ENCODE peak calls at places on chromosomes 3 and 15, in nine cellular contexts. One of them, this sample, is unnamed.

GRCh38 chr3:23235264-23235663 is 32.1 kb downstream of the UBE2E2 start:
- DNase-seq in naive thymus-derived CD8-positive, alpha-beta T cell: no peak
- DNase-seq in lung: no peak
- DNase-seq in activated gamma-delta T cell treated with Interleukin-2 at 50 U/mL for 16 hours: no peak
- DNase-seq in spleen: no peak
- DNase-seq in NCI-H460: no peak
- DNase-seq in colonic mucosa: no peak
- DNase-seq in effector memory CD4-positive, alpha-beta T cell: no peak
- DNase-seq in fibroblast of lung: no peak
- DNase-seq in this sample: no peak

GRCh38 chr3:126349071-126349470 is 8.1 kb downstream of the KLF15 start:
- DNase-seq in naive thymus-derived CD8-positive, alpha-beta T cell: peak; percentile 11
- DNase-seq in lung: no peak
- DNase-seq in activated gamma-delta T cell treated with Interleukin-2 at 50 U/mL for 16 hours: no peak
- DNase-seq in spleen: peak; percentile 64
- DNase-seq in NCI-H460: no peak
- DNase-seq in colonic mucosa: no peak
- DNase-seq in effector memory CD4-positive, alpha-beta T cell: no peak
- DNase-seq in fibroblast of lung: no peak
- DNase-seq in this sample: no peak

GRCh38 chr15:68314563-68314962 is 37.0 kb downstream of the FEM1B start:
- DNase-seq in naive thymus-derived CD8-positive, alpha-beta T cell: peak; percentile 13
- DNase-seq in lung: no peak
- DNase-seq in activated gamma-delta T cell treated with Interleukin-2 at 50 U/mL for 16 hours: no peak
- DNase-seq in spleen: peak; percentile 25
- DNase-seq in NCI-H460: no peak
- DNase-seq in colonic mucosa: no peak
- DNase-seq in effector memory CD4-positive, alpha-beta T cell: no peak
- DNase-seq in fibroblast of lung: peak; percentile 17
- DNase-seq in this sample: no peak

GRCh38 chr15:76150971-76151598 is 91.3 kb downstream of the TMEM266 start:
- DNase-seq in naive thymus-derived CD8-positive, alpha-beta T cell: peak; percentile 73
- DNase-seq in lung: peak; percentile 67
- DNase-seq in activated gamma-delta T cell treated with Interleukin-2 at 50 U/mL for 16 hours: peak; percentile 73
- DNase-seq in spleen: peak; percentile 90
- DNase-seq in NCI-H460: peak; percentile 58
- DNase-seq in colonic mucosa: peak; percentile 78
- DNase-seq in effector memory CD4-positive, alpha-beta T cell: peak; percentile 20
- DNase-seq in fibroblast of lung: peak; percentile 51
- DNase-seq in this sample: peak; percentile 24

GRCh38 chr15:84840741-84841429 is 23.7 kb downstream of the ALPK3 start:
- DNase-seq in naive thymus-derived CD8-positive, alpha-beta T cell: no peak
- DNase-seq in lung: peak; percentile 70
- DNase-seq in activated gamma-delta T cell treated with Interleukin-2 at 50 U/mL for 16 hours: no peak
- DNase-seq in spleen: no peak
- DNase-seq in NCI-H460: no peak
- DNase-seq in colonic mucosa: peak; percentile 58
- DNase-seq in effector memory CD4-positive, alpha-beta T cell: no peak
- DNase-seq in fibroblast of lung: peak; percentile 63
- DNase-seq in this sample: peak; percentile 40

GRCh38 chr3:159077860-159078259 is 276.0 kb downstream of the MFSD1 start:
- DNase-seq in naive thymus-derived CD8-positive, alpha-beta T cell: no peak
- DNase-seq in lung: no peak
- DNase-seq in activated gamma-delta T cell treated with Interleukin-2 at 50 U/mL for 16 hours: no peak
- DNase-seq in spleen: no peak
- DNase-seq in NCI-H460: no peak
- DNase-seq in colonic mucosa: no peak
- DNase-seq in effector memory CD4-positive, alpha-beta T cell: no peak
- DNase-seq in fibroblast of lung: peak; percentile 93
- DNase-seq in this sample: no peak

GRCh38 chr3:57062119-57062631 is 1.7 kb downstream of the SPATA12 start:
- DNase-seq in naive thymus-derived CD8-positive, alpha-beta T cell: no peak
- DNase-seq in lung: no peak
- DNase-seq in activated gamma-delta T cell treated with Interleukin-2 at 50 U/mL for 16 hours: no peak
- DNase-seq in spleen: no peak
- DNase-seq in NCI-H460: no peak
- DNase-seq in colonic mucosa: no peak
- DNase-seq in effector memory CD4-positive, alpha-beta T cell: no peak
- DNase-seq in fibroblast of lung: peak; percentile 16
- DNase-seq in this sample: no peak

GRCh38 chr15:71374607-71375352 is 259.5 kb downstream of the THSD4 start:
- DNase-seq in naive thymus-derived CD8-positive, alpha-beta T cell: no peak
- DNase-seq in lung: no peak
- DNase-seq in activated gamma-delta T cell treated with Interleukin-2 at 50 U/mL for 16 hours: no peak
- DNase-seq in spleen: no peak
- DNase-seq in NCI-H460: no peak
- DNase-seq in colonic mucosa: no peak
- DNase-seq in effector memory CD4-positive, alpha-beta T cell: no peak
- DNase-seq in fibroblast of lung: peak; percentile 87
- DNase-seq in this sample: no peak

GRCh38 chr15:37076543-37076942 is 23.8 kb downstream of the MEIS2 start:
- DNase-seq in naive thymus-derived CD8-positive, alpha-beta T cell: no peak
- DNase-seq in lung: no peak
- DNase-seq in activated gamma-delta T cell treated with Interleukin-2 at 50 U/mL for 16 hours: no peak
- DNase-seq in spleen: no peak
- DNase-seq in NCI-H460: no peak
- DNase-seq in colonic mucosa: no peak
- DNase-seq in effector memory CD4-positive, alpha-beta T cell: no peak
- DNase-seq in fibroblast of lung: peak; percentile 70
- DNase-seq in this sample: no peak

GRCh38 chr3:51530485-51530884 is 8.0 kb upstream of the RAD54L2 start:
- DNase-seq in naive thymus-derived CD8-positive, alpha-beta T cell: no peak
- DNase-seq in lung: no peak
- DNase-seq in activated gamma-delta T cell treated with Interleukin-2 at 50 U/mL for 16 hours: no peak
- DNase-seq in spleen: no peak
- DNase-seq in NCI-H460: no peak
- DNase-seq in colonic mucosa: no peak
- DNase-seq in effector memory CD4-positive, alpha-beta T cell: no peak
- DNase-seq in fibroblast of lung: peak; percentile 34
- DNase-seq in this sample: no peak

GRCh38 chr15:56964182-56964581 is 45.7 kb downstream of the TCF12 start:
- DNase-seq in naive thymus-derived CD8-positive, alpha-beta T cell: no peak
- DNase-seq in lung: no peak
- DNase-seq in activated gamma-delta T cell treated with Interleukin-2 at 50 U/mL for 16 hours: no peak
- DNase-seq in spleen: no peak
- DNase-seq in NCI-H460: no peak
- DNase-seq in colonic mucosa: no peak
- DNase-seq in effector memory CD4-positive, alpha-beta T cell: no peak
- DNase-seq in fibroblast of lung: peak; percentile 66
- DNase-seq in this sample: no peak

GRCh38 chr3:66629431-66630368 is 128.9 kb upstream of the LRIG1 start:
- DNase-seq in naive thymus-derived CD8-positive, alpha-beta T cell: no peak
- DNase-seq in lung: no peak
- DNase-seq in activated gamma-delta T cell treated with Interleukin-2 at 50 U/mL for 16 hours: no peak
- DNase-seq in spleen: no peak
- DNase-seq in NCI-H460: no peak
- DNase-seq in colonic mucosa: no peak
- DNase-seq in effector memory CD4-positive, alpha-beta T cell: no peak
- DNase-seq in fibroblast of lung: no peak
- DNase-seq in this sample: no peak

GRCh38 chr15:32923176-32923575 is 205.4 kb downstream of the GREM1 start:
- DNase-seq in naive thymus-derived CD8-positive, alpha-beta T cell: no peak
- DNase-seq in lung: no peak
- DNase-seq in activated gamma-delta T cell treated with Interleukin-2 at 50 U/mL for 16 hours: no peak
- DNase-seq in spleen: no peak
- DNase-seq in NCI-H460: no peak
- DNase-seq in colonic mucosa: no peak
- DNase-seq in effector memory CD4-positive, alpha-beta T cell: no peak
- DNase-seq in fibroblast of lung: no peak
- DNase-seq in this sample: no peak

GRCh38 chr3:17645074-17645698 is 97.2 kb downstream of the TBC1D5 start:
- DNase-seq in naive thymus-derived CD8-positive, alpha-beta T cell: no peak
- DNase-seq in lung: no peak
- DNase-seq in activated gamma-delta T cell treated with Interleukin-2 at 50 U/mL for 16 hours: no peak
- DNase-seq in spleen: no peak
- DNase-seq in NCI-H460: peak; percentile 55
- DNase-seq in colonic mucosa: peak; percentile 50
- DNase-seq in effector memory CD4-positive, alpha-beta T cell: no peak
- DNase-seq in fibroblast of lung: peak; percentile 56
- DNase-seq in this sample: peak; percentile 44

GRCh38 chr15:86229306-86229705 is 149.6 kb downstream of the AGBL1 start:
- DNase-seq in naive thymus-derived CD8-positive, alpha-beta T cell: no peak
- DNase-seq in lung: no peak
- DNase-seq in activated gamma-delta T cell treated with Interleukin-2 at 50 U/mL for 16 hours: no peak
- DNase-seq in spleen: no peak
- DNase-seq in NCI-H460: no peak
- DNase-seq in colonic mucosa: no peak
- DNase-seq in effector memory CD4-positive, alpha-beta T cell: no peak
- DNase-seq in fibroblast of lung: no peak
- DNase-seq in this sample: no peak

GRCh38 chr3:51982352-51982837 is 940 bp upstream of the ACY1 start:
- DNase-seq in naive thymus-derived CD8-positive, alpha-beta T cell: no peak
- DNase-seq in lung: peak; percentile 51
- DNase-seq in activated gamma-delta T cell treated with Interleukin-2 at 50 U/mL for 16 hours: no peak
- DNase-seq in spleen: no peak
- DNase-seq in NCI-H460: peak; percentile 20
- DNase-seq in colonic mucosa: peak; percentile 83
- DNase-seq in effector memory CD4-positive, alpha-beta T cell: no peak
- DNase-seq in fibroblast of lung: no peak
- DNase-seq in this sample: peak; percentile 84

GRCh38 chr3:127679534-127680145 is 6.9 kb downstream of the ABTB1 start:
- DNase-seq in naive thymus-derived CD8-positive, alpha-beta T cell: peak; percentile 15
- DNase-seq in lung: no peak
- DNase-seq in activated gamma-delta T cell treated with Interleukin-2 at 50 U/mL for 16 hours: no peak
- DNase-seq in spleen: peak; percentile 72
- DNase-seq in NCI-H460: no peak
- DNase-seq in colonic mucosa: no peak
- DNase-seq in effector memory CD4-positive, alpha-beta T cell: no peak
- DNase-seq in fibroblast of lung: no peak
- DNase-seq in this sample: no peak

GRCh38 chr3:152554980-152555379 is 280.0 kb upstream of the P2RY1 start:
- DNase-seq in naive thymus-derived CD8-positive, alpha-beta T cell: no peak
- DNase-seq in lung: no peak
- DNase-seq in activated gamma-delta T cell treated with Interleukin-2 at 50 U/mL for 16 hours: no peak
- DNase-seq in spleen: no peak
- DNase-seq in NCI-H460: no peak
- DNase-seq in colonic mucosa: no peak
- DNase-seq in effector memory CD4-positive, alpha-beta T cell: no peak
- DNase-seq in fibroblast of lung: peak; percentile 23
- DNase-seq in this sample: no peak

GRCh38 chr3:87270908-87271727 is 5.3 kb downstream of the POU1F1 start:
- DNase-seq in naive thymus-derived CD8-positive, alpha-beta T cell: no peak
- DNase-seq in lung: no peak
- DNase-seq in activated gamma-delta T cell treated with Interleukin-2 at 50 U/mL for 16 hours: no peak
- DNase-seq in spleen: no peak
- DNase-seq in NCI-H460: no peak
- DNase-seq in colonic mucosa: no peak
- DNase-seq in effector memory CD4-positive, alpha-beta T cell: no peak
- DNase-seq in fibroblast of lung: no peak
- DNase-seq in this sample: no peak

GRCh38 chr15:77040673-77041072 is 30.2 kb downstream of the TSPAN3 start:
- DNase-seq in naive thymus-derived CD8-positive, alpha-beta T cell: no peak
- DNase-seq in lung: no peak
- DNase-seq in activated gamma-delta T cell treated with Interleukin-2 at 50 U/mL for 16 hours: no peak
- DNase-seq in spleen: no peak
- DNase-seq in NCI-H460: no peak
- DNase-seq in colonic mucosa: no peak
- DNase-seq in effector memory CD4-positive, alpha-beta T cell: no peak
- DNase-seq in fibroblast of lung: peak; percentile 48
- DNase-seq in this sample: no peak

GRCh38 chr3:56691165-56692000 is 8.3 kb upstream of the TASOR start:
- DNase-seq in naive thymus-derived CD8-positive, alpha-beta T cell: no peak
- DNase-seq in lung: no peak
- DNase-seq in activated gamma-delta T cell treated with Interleukin-2 at 50 U/mL for 16 hours: no peak
- DNase-seq in spleen: no peak
- DNase-seq in NCI-H460: peak; percentile 26
- DNase-seq in colonic mucosa: no peak
- DNase-seq in effector memory CD4-positive, alpha-beta T cell: no peak
- DNase-seq in fibroblast of lung: no peak
- DNase-seq in this sample: no peak

GRCh38 chr15:51775967-51776816 is 24.8 kb downstream of the TMOD2 start:
- DNase-seq in naive thymus-derived CD8-positive, alpha-beta T cell: peak; percentile 46
- DNase-seq in lung: peak; percentile 61
- DNase-seq in activated gamma-delta T cell treated with Interleukin-2 at 50 U/mL for 16 hours: peak; percentile 27
- DNase-seq in spleen: no peak
- DNase-seq in NCI-H460: peak; percentile 58
- DNase-seq in colonic mucosa: peak; percentile 65
- DNase-seq in effector memory CD4-positive, alpha-beta T cell: no peak
- DNase-seq in fibroblast of lung: peak; percentile 30
- DNase-seq in this sample: peak; percentile 29

GRCh38 chr15:66880380-66881155 is 178.5 kb downstream of the SMAD6 start:
- DNase-seq in naive thymus-derived CD8-positive, alpha-beta T cell: no peak
- DNase-seq in lung: peak; percentile 22
- DNase-seq in activated gamma-delta T cell treated with Interleukin-2 at 50 U/mL for 16 hours: no peak
- DNase-seq in spleen: peak; percentile 36
- DNase-seq in NCI-H460: no peak
- DNase-seq in colonic mucosa: no peak
- DNase-seq in effector memory CD4-positive, alpha-beta T cell: no peak
- DNase-seq in fibroblast of lung: no peak
- DNase-seq in this sample: no peak

GRCh38 chr3:112360574-112360973 is 27.6 kb downstream of the CD200 start:
- DNase-seq in naive thymus-derived CD8-positive, alpha-beta T cell: no peak
- DNase-seq in lung: no peak
- DNase-seq in activated gamma-delta T cell treated with Interleukin-2 at 50 U/mL for 16 hours: no peak
- DNase-seq in spleen: no peak
- DNase-seq in NCI-H460: no peak
- DNase-seq in colonic mucosa: no peak
- DNase-seq in effector memory CD4-positive, alpha-beta T cell: no peak
- DNase-seq in fibroblast of lung: peak; percentile 80
- DNase-seq in this sample: no peak

GRCh38 chr3:60636846-60637245 is 614.4 kb downstream of the FHIT start:
- DNase-seq in naive thymus-derived CD8-positive, alpha-beta T cell: no peak
- DNase-seq in lung: no peak
- DNase-seq in activated gamma-delta T cell treated with Interleukin-2 at 50 U/mL for 16 hours: no peak
- DNase-seq in spleen: no peak
- DNase-seq in NCI-H460: no peak
- DNase-seq in colonic mucosa: no peak
- DNase-seq in effector memory CD4-positive, alpha-beta T cell: no peak
- DNase-seq in fibroblast of lung: peak; percentile 70
- DNase-seq in this sample: peak; percentile 28

This sample was measured in COLO829.